ENCODE peak calls at places on chromosomes 4 and X, in nine cellular contexts. J is ascending aorta; P is fibroblast of lung; B is PC-3; H is astrocyte of the spinal cord; I is Jurkat, Clone E6-1; N is GM12865; U is MM.1S; Z is brain microvascular endothelial cell. D is an unnamed sample.

GRCh38 chr4:3401436-3402171 is 40.2 kb upstream of the HGFAC start:
- DNase-seq in H (peak), P (peak), N (no peak), U (no peak), J (peak), Z (peak), B (peak), I (no peak), D (peak)

GRCh38 chrX:18377802-18378201 is 23.3 kb upstream of the SCML2 start:
- DNase-seq in J (no peak), H (no peak), I (peak), Z (no peak), U (peak), B (peak), P (no peak), N (peak), D (peak)

GRCh38 chr4:48909697-48910096 is 3.1 kb upstream of the OCIAD2 start:
- DNase-seq in H (peak), J (peak), N (no peak), P (peak), Z (peak), U (no peak), B (peak), I (no peak), D (peak)

GRCh38 chr4:56050584-56050983 is 101.8 kb downstream of the CEP135 start:
- DNase-seq in B (no peak), Z (no peak), P (no peak), J (no peak), I (no peak), H (no peak), U (no peak), N (no peak), D (no peak)

GRCh38 chrX:150365051-150365952 is 2.2 kb downstream of the MAMLD1 start:
- DNase-seq in Z (peak), U (peak), J (peak), N (no peak), B (peak), P (peak), H (peak), I (peak), D (peak)

GRCh38 chr4:82381661-82382284 is 8.0 kb upstream of the HNRNPD start:
- DNase-seq in I (no peak), H (no peak), B (no peak), N (no peak), J (no peak), P (no peak), U (no peak), Z (no peak), D (no peak)

GRCh38 chrX:38627683-38628082 is 66.3 kb downstream of the TSPAN7 start:
- DNase-seq in U (peak), H (peak), N (peak), P (peak), B (peak), J (no peak), I (peak), Z (peak), D (peak)

GRCh38 chr4:101205878-101206277 is 141.4 kb downstream of the PPP3CA start:
- DNase-seq in B (peak), P (peak), H (peak), Z (peak), I (no peak), J (no peak), N (peak), U (no peak), D (no peak)

GRCh38 chrX:63661676-63662075 is 123.3 kb downstream of the ARHGEF9 start:
- DNase-seq in P (no peak), N (no peak), B (no peak), H (no peak), J (no peak), U (no peak), Z (no peak), I (no peak), D (no peak)

GRCh38 chrX:71251456-71251973 is 2.4 kb downstream of the ZMYM3 start:
- DNase-seq in H (no peak), Z (no peak), U (no peak), I (no peak), J (no peak), N (peak), P (no peak), B (no peak), D (no peak)

GRCh38 chr4:52103314-52103713 is 52.2 kb downstream of the SPATA18 start:
- DNase-seq in J (no peak), B (peak), Z (no peak), H (no peak), P (no peak), I (no peak), U (no peak), N (no peak), D (no peak)

GRCh38 chr4:89640620-89641366 is 196.2 kb downstream of the SNCA start:
- DNase-seq in N (no peak), B (peak), J (no peak), H (peak), Z (peak), P (peak), I (no peak), U (peak), D (peak)

GRCh38 chr4:6746721-6747689 is 31.0 kb downstream of the BLOC1S4 start:
- DNase-seq in Z (no peak), U (no peak), N (no peak), B (peak), J (no peak), P (peak), I (no peak), H (no peak), D (peak)

GRCh38 chr4:100907465-100908454 is 389.9 kb upstream of the EMCN start:
- DNase-seq in H (peak), I (no peak), P (peak), N (no peak), J (no peak), U (no peak), Z (no peak), B (peak), D (no peak)

GRCh38 chrX:40550069-40550468 is 30.7 kb upstream of the ATP6AP2 start:
- DNase-seq in J (no peak), H (no peak), Z (no peak), B (no peak), I (no peak), N (no peak), U (no peak), P (no peak), D (peak)

GRCh38 chrX:80576815-80577533 is 156.7 kb downstream of the TENT5D start:
- DNase-seq in I (no peak), N (no peak), J (no peak), B (peak), U (no peak), Z (no peak), H (no peak), P (no peak), D (no peak)

GRCh38 chr4:41281038-41281634 is 24.4 kb downstream of the UCHL1 start:
- DNase-seq in Z (peak), U (peak), B (peak), P (peak), H (peak), N (peak), J (peak), I (peak), D (peak)

GRCh38 chr4:158219623-158220022 is 9.3 kb downstream of the TMEM144 start:
- DNase-seq in B (no peak), N (no peak), Z (no peak), P (no peak), U (no peak), J (no peak), I (no peak), H (no peak), D (no peak)

GRCh38 chr4:53014368-53014767 is 152.3 kb downstream of the RASL11B start:
- DNase-seq in J (no peak), Z (no peak), N (no peak), H (no peak), B (no peak), P (no peak), I (no peak), U (no peak), D (no peak)

GRCh38 chrX:119981286-119982070 is 37.9 kb upstream of the NKAP start:
- DNase-seq in Z (peak), I (peak), B (peak), P (peak), H (no peak), U (peak), J (no peak), N (peak), D (no peak)

GRCh38 chrX:100673397-100673953 is 29.5 kb downstream of the SRPX2 start:
- DNase-seq in U (no peak), J (no peak), P (peak), N (no peak), Z (peak), B (peak), I (no peak), H (peak), D (peak)

GRCh38 chrX:64885850-64886249 is 90.4 kb downstream of the ZC4H2 start:
- DNase-seq in N (peak), B (peak), U (no peak), I (no peak), P (no peak), Z (no peak), H (no peak), J (no peak), D (no peak)

GRCh38 chr4:19005211-19005610 is 983.7 kb upstream of the LCORL start:
- DNase-seq in N (no peak), I (no peak), B (no peak), P (peak), H (peak), J (no peak), U (no peak), Z (peak), D (no peak)

GRCh38 chr4:147160908-147161513 is 215.3 kb upstream of the TTC29 start:
- DNase-seq in B (peak), I (peak), U (peak), H (peak), P (peak), Z (peak), N (peak), J (no peak), D (no peak)

GRCh38 chrX:132955710-132956109 is 2.7 kb downstream of the HS6ST2 start:
- DNase-seq in N (no peak), P (no peak), Z (no peak), J (no peak), U (no peak), B (no peak), H (no peak), I (no peak), D (no peak)
- H3K4me3 ChIP-seq in N (no peak), P (no peak), Z (no peak), J (peak), U (no peak), B (peak), H (no peak), I (no peak), D (no peak)

GRCh38 chrX:8034058-8034457 is 106.8 kb upstream of the PNPLA4 start:
- DNase-seq in U (no peak), H (no peak), Z (no peak), N (no peak), B (no peak), P (no peak), J (no peak), I (no peak), D (no peak)
- H3K4me3 ChIP-seq in U (no peak), H (no peak), Z (no peak), N (no peak), B (no peak), P (no peak), J (no peak), I (no peak), D (no peak)

GRCh38 chr4:2259036-2259540 is 2.8 kb downstream of the MXD4 start:
- DNase-seq in I (no peak), U (no peak), Z (no peak), N (no peak), J (peak), B (no peak), P (no peak), H (no peak), D (no peak)
- H3K4me3 ChIP-seq in I (no peak), U (no peak), Z (no peak), N (no peak), J (peak), B (no peak), P (no peak), H (no peak), D (no peak)

DNA sequence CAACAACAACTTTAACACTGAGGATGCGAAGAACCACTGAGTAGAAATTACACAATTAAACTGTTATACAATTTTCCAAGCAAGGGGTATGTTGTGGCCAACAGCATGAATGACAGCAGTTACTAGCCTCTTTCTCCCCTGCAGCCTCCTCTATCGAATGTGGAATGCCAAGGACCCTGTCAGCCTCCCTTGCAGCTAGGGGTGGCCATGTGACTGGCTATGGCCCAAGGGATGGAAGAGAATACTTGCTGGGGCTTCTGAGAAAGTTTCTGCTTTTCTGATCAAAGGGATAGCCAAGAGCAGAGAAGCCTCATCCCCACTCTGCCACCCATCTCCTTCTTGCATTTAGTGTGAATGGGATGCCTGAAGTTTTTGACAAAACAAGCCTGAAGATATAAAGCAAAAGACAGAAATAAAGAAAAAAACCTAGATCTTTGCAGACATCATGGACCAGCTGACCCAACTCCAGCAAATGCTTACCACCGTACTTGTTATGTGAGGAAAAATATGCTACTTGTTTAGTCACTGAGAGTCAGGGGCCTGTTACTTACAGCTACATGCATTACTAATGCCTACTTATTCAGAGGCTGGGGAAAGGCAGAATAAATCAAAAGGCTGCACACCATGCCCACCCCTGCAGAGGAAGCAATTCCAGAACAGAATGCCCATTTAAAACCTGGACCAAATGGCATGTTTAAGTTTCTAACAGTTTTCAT is 32.0 kb downstream of the DCTD start:
- DNase-seq in U (no peak), B (no peak), P (peak), H (no peak), N (no peak), Z (no peak), J (no peak), I (no peak), D (no peak)
- H3K4me3 ChIP-seq in U (no peak), B (no peak), P (no peak), H (no peak), N (no peak), Z (no peak), J (no peak), I (no peak), D (no peak)

DNA sequence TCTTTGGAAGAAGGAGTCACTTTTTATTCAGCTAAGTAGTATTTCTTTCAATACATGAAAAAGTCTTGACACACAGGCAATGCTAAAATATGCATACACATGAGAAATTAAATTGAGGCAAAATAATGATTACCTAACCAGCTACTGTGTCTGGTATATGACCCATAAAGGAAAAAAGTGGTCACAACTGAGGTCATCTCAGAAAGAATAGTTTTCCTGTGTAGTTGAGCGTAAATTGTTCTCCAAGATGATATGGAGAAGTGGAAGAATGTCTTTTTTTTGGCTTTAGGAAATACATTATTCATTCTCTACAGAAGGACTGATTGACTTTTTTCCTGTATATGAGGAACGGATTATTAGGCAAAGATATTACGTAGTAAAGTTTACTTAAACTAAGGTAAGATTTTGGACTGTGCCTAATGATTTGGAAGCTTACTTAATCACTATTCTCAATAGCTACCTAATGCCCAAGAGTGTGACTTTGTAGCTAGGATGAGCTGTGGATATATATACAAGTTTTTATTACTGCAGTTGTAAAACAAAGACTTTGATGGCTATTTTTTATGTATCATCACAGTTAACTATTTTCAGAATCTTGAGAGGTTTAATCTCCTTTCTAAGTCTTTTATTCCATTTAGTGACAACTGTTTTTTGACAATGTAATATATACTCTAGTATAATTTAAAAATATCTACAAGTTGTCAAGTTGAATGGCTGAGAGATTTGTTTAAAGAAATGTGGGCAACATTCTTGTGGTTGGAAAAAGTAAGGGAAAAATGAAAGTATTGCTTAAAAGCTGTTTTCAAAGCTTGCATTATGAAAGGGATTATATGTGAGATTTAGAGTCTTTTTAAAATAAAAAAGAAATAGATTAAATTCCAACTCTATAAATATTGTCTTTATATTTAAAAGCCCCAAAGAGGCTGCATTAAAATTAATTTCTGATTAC is 100.1 kb downstream of the PDLIM5 start:
- DNase-seq in B (no peak), J (no peak), N (no peak), H (peak), I (no peak), Z (no peak), P (peak), U (no peak), D (no peak)
- H3K4me3 ChIP-seq in B (no peak), J (no peak), N (no peak), H (no peak), I (no peak), Z (no peak), P (no peak), U (no peak), D (no peak)

GRCh38 chr4:174595141-174595929 is 73.0 kb upstream of the HPGD start:
- DNase-seq in P (no peak), Z (no peak), N (no peak), H (no peak), B (peak), U (no peak), I (no peak), J (no peak), D (no peak)
- H3K4me3 ChIP-seq in P (no peak), Z (no peak), N (no peak), H (no peak), B (no peak), U (no peak), I (no peak), J (no peak), D (no peak)